ENCODE peak calls at places on chromosomes 4 and X, in seven cellular contexts. B is HFF-Myc; K is BE2C; T is CD8-positive, alpha-beta T cell; V is A549; F is astrocyte of the spinal cord; Z is left ventricle myocardium inferior. J is an unnamed sample.
A peak's percentile ranks its signal among the peaks of the same experiment; 100 is the strongest.

GRCh38 chr4:73613130-73613529 is 7.1 kb downstream of the RASSF6 start:
- DNase-seq in B (no peak), K (no peak), T (no peak), V (no peak), F (no peak), Z (no peak), J (no peak)

GRCh38 chr4:25213327-25213979 is 20.4 kb upstream of the PI4K2B start:
- DNase-seq in B (no peak), K (no peak), T (no peak), V (no peak), F (no peak), Z (no peak), J (no peak)

GRCh38 chrX:125096469-125096868 is 223.2 kb upstream of the TEX13C start:
- DNase-seq in B (no peak), K (no peak), T (no peak), V (no peak), F (no peak), Z (no peak), J (no peak)

GRCh38 chr4:138204507-138204906 is 37.6 kb downstream of the SLC7A11 start:
- DNase-seq in B (no peak), K (no peak), T (no peak), V (no peak), F (no peak), Z (no peak), J (no peak)

GRCh38 chr4:164177186-164177585 is 576.7 kb upstream of the SMIM31 start:
- DNase-seq in B (no peak), K (no peak), T (no peak), V (no peak), F (no peak), Z (no peak), J (no peak)

GRCh38 chr4:127622923-127623754 is 9.6 kb upstream of the INTU start:
- DNase-seq in B (no peak), K (peak; percentile 73), T (no peak), V (peak; percentile 18), F (peak; percentile 54), Z (peak; percentile 25), J (peak; percentile 2)

GRCh38 chr4:82425478-82425877 is 4.8 kb downstream of the HNRNPDL start:
- DNase-seq in B (no peak), K (no peak), T (no peak), V (no peak), F (no peak), Z (no peak), J (no peak)

GRCh38 chrX:115350696-115351408 is 61.3 kb downstream of the LUZP4 start:
- DNase-seq in B (no peak), K (peak; percentile 74), T (no peak), V (no peak), F (no peak), Z (no peak), J (no peak)

GRCh38 chr4:10529256-10529890 is 72.1 kb upstream of the ZNF518B start:
- DNase-seq in B (no peak), K (no peak), T (no peak), V (no peak), F (peak; percentile 9), Z (no peak), J (peak; percentile 82)

GRCh38 chrX:26309262-26309661 is 93.3 kb downstream of the MAGEB5 start:
- DNase-seq in B (no peak), K (no peak), T (no peak), V (no peak), F (no peak), Z (no peak), J (no peak)

GRCh38 chr4:74874785-74875367 is 58.0 kb upstream of the PARM1 start:
- DNase-seq in B (peak; percentile 40), K (peak; percentile 37), T (peak; percentile 16), V (peak; percentile 15), F (peak; percentile 75), Z (no peak), J (peak; percentile 87)

GRCh38 chr4:121685257-121685656 is 11.5 kb downstream of the ANXA5 start:
- DNase-seq in B (no peak), K (no peak), T (no peak), V (no peak), F (no peak), Z (no peak), J (no peak)

GRCh38 chr4:101670897-101671296 is 119.6 kb upstream of the BANK1 start:
- DNase-seq in B (no peak), K (no peak), T (no peak), V (no peak), F (no peak), Z (no peak), J (peak; percentile 40)

GRCh38 chr4:109921384-109921808 is 8.7 kb downstream of the EGF start:
- DNase-seq in B (peak; percentile 44), K (no peak), T (no peak), V (peak; percentile 18), F (peak; percentile 83), Z (no peak), J (peak; percentile 67)

GRCh38 chr4:20641971-20642370 is 58.3 kb upstream of the PACRGL start:
- DNase-seq in B (no peak), K (no peak), T (no peak), V (no peak), F (no peak), Z (no peak), J (no peak)

GRCh38 chr4:129353490-129353889 is 257.5 kb downstream of the C4orf33 start:
- DNase-seq in B (no peak), K (no peak), T (no peak), V (no peak), F (no peak), Z (no peak), J (no peak)

GRCh38 chr4:26051278-26051677 is 137.3 kb downstream of the SMIM20 start:
- DNase-seq in B (no peak), K (no peak), T (no peak), V (no peak), F (no peak), Z (no peak), J (no peak)

GRCh38 chr4:146222313-146222712 is 8.0 kb downstream of the REELD1 start:
- DNase-seq in B (no peak), K (no peak), T (no peak), V (no peak), F (peak; percentile 42), Z (no peak), J (peak; percentile 32)

GRCh38 chr4:142091691-142092182 is 455.4 kb downstream of the IL15 start:
- DNase-seq in B (peak; percentile 83), K (peak; percentile 7), T (no peak), V (peak; percentile 10), F (peak; percentile 98), Z (no peak), J (peak; percentile 100)

GRCh38 chr4:176340871-176341685 is 21.3 kb downstream of the SPCS3 start:
- DNase-seq in B (no peak), K (peak; percentile 18), T (no peak), V (no peak), F (peak; percentile 69), Z (no peak), J (peak; percentile 76)

GRCh38 chrX:115521717-115522116 is 39.3 kb upstream of the PLS3 start:
- DNase-seq in B (no peak), K (no peak), T (no peak), V (no peak), F (no peak), Z (no peak), J (peak; percentile 26)

GRCh38 chrX:134907302-134907701 is 83.5 kb upstream of the SMIM10 start:
- DNase-seq in B (no peak), K (no peak), T (no peak), V (no peak), F (no peak), Z (no peak), J (no peak)
- H3K4me3 ChIP-seq in B (no peak overlapping the region), K (no peak overlapping the region), T (no peak overlapping the region), V (no peak overlapping the region), F (no peak overlapping the region), Z (no peak overlapping the region), J (no peak overlapping the region)

GRCh38 chr4:21768349-21769310 is 179.9 kb downstream of the KCNIP4 start:
- DNase-seq in B (no peak), K (peak; percentile 43), T (no peak), V (no peak), F (peak; percentile 67), Z (no peak), J (peak; percentile 69)
- TF ChIP-seq CTCF in B (peak; percentile 61), K (peak; percentile 79), T (peak; percentile 56), V (peak; percentile 66), F (peak; percentile 61), Z (peak; percentile 77), J (peak; percentile 71)

GRCh38 chr4:41934813-41935651 is at the start of gene TMEM33:
- DNase-seq in B (peak; percentile 63), K (peak; percentile 86), T (peak; percentile 77), V (peak; percentile 68), F (peak; percentile 85), Z (peak; percentile 86), J (peak; percentile 82)

GRCh38 chr4:41939016-41939623 is 3.9 kb downstream of the TMEM33 start:
- DNase-seq in B (no peak), K (no peak), T (no peak), V (no peak), F (no peak), Z (no peak), J (peak; percentile 15)

GRCh38 chr4:41933997-41934812 is 1.0 kb upstream of the TMEM33 start:
- DNase-seq in B (no peak), K (no peak), T (no peak), V (no peak), F (no peak), Z (no peak), J (no peak)

GRCh38 chr4:41932988-41933387 is 2.2 kb upstream of the TMEM33 start:
- DNase-seq in B (no peak), K (no peak), T (no peak), V (no peak), F (no peak), Z (no peak), J (no peak)

DNA sequence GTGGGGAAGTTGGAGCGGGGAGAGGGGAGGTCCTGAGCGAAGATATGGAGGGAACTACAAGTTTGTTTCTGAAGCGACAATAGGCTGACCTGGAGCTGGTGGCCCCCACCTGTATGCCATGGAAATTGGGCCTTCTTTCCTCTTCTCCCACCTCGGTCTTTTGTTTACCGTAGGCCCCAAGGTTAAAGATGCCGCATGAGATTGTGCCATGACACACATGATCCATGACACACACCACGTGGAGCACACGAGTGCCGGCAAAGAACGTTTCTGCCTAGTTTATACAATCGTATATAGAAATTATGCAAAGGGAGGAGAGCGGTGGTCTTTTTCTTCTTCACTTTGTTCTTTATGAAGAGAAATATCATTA is 408 bp downstream of the TMEM33 start:
- DNase-seq in B (no peak), K (no peak), T (no peak), V (peak; percentile 8), F (no peak), Z (no peak), J (no peak)
- H3K4me3 ChIP-seq in B (peak overlapping the region; percentile 95), K (peak overlapping the region; percentile 98), T (peak overlapping the region; percentile 87), V (peak overlapping the region; percentile 99), F (peak overlapping the region; percentile 88), Z (peak overlapping the region; percentile 99), J (peak overlapping the region; percentile 94)

DNA sequence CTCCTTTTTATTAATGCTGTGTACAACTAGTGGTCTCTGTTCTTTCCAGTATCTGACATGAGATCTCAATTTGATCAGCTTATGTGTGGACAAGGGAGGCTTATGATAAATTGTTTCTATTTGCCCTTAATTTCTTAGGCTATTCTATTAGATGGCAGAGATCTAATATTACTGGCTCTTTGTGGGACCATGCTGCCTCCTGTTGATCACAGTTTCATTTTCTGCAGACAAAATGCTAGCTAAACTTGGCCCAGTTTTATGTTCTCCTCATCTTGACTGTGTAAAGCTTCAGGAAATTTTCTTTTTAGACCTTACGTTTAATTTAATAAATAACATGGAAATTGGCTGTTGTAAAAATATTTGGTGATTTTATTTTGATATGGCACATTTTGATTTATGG is 627.1 kb upstream of the AADAT start:
- DNase-seq in B (no peak), K (no peak), T (no peak), V (no peak), F (no peak), Z (no peak), J (peak; percentile 10)
- TF ChIP-seq CTCF in B (no peak), K (peak; percentile 11), T (no peak), V (no peak), F (peak; percentile 11), Z (no peak), J (no peak)

GRCh38 chr4:118249890-118250289 is 102.9 kb downstream of the PRSS12 start:
- DNase-seq in B (no peak), K (no peak), T (no peak), V (no peak), F (no peak), Z (no peak), J (no peak)
- H3K4me3 ChIP-seq in B (no peak overlapping the region), K (no peak overlapping the region), T (no peak overlapping the region), V (no peak overlapping the region), F (no peak overlapping the region), Z (no peak overlapping the region), J (no peak overlapping the region)

J was measured in fibroblast of the aortic adventitia.